ENCODE peak calls at places on chromosomes 3 and 15, in five cellular contexts. One of them, this sample, is unnamed. For H3K4me1, the result is how much of the 10 kb centered on the place peaks cover.

GRCh38 chr15:45677797-45678196 is 43.0 kb downstream of the SQOR start:
- DNase-seq in IMR-90: no peak
- DNase-seq in fibroblast of lung: no peak
- DNase-seq in adrenal gland: no peak
- DNase-seq in suprapubic skin: no peak
- DNase-seq in this sample: no peak

GRCh38 chr15:34813446-34814190 is 18.3 kb upstream of the ACTC1 start:
- DNase-seq in IMR-90: peak
- DNase-seq in fibroblast of lung: no peak
- DNase-seq in adrenal gland: no peak
- DNase-seq in suprapubic skin: no peak
- DNase-seq in this sample: no peak

GRCh38 chr3:45947361-45947760 is 4.1 kb downstream of the CXCR6 start:
- DNase-seq in IMR-90: peak
- DNase-seq in fibroblast of lung: no peak
- DNase-seq in adrenal gland: no peak
- DNase-seq in suprapubic skin: no peak
- DNase-seq in this sample: no peak

GRCh38 chr3:141060287-141060686 is 9.1 kb downstream of the SPSB4 start:
- DNase-seq in adrenal gland: no peak
- DNase-seq in fibroblast of lung: no peak
- DNase-seq in IMR-90: no peak
- DNase-seq in suprapubic skin: peak
- DNase-seq in this sample: no peak

GRCh38 chr3:188900421-188900941 is 271.3 kb upstream of the TPRG1 start:
- DNase-seq in suprapubic skin: no peak
- DNase-seq in fibroblast of lung: peak
- DNase-seq in adrenal gland: no peak
- DNase-seq in IMR-90: peak
- DNase-seq in this sample: no peak

GRCh38 chr3:27391796-27392195 is 22.6 kb upstream of the NEK10 start:
- DNase-seq in fibroblast of lung: no peak
- DNase-seq in IMR-90: peak
- DNase-seq in suprapubic skin: no peak
- DNase-seq in adrenal gland: no peak
- DNase-seq in this sample: no peak

GRCh38 chr15:80076321-80077318 is 17.1 kb downstream of the ZFAND6 start:
- DNase-seq in adrenal gland: no peak
- DNase-seq in fibroblast of lung: peak
- DNase-seq in IMR-90: peak
- DNase-seq in suprapubic skin: no peak
- DNase-seq in this sample: no peak

GRCh38 chr3:166060789-166061479 is 223.7 kb upstream of the BCHE start:
- DNase-seq in IMR-90: no peak
- DNase-seq in fibroblast of lung: no peak
- DNase-seq in suprapubic skin: no peak
- DNase-seq in adrenal gland: no peak
- DNase-seq in this sample: no peak

GRCh38 chr3:181056276-181056675 is 66.7 kb upstream of the DNAJC19 start:
- DNase-seq in suprapubic skin: no peak
- DNase-seq in adrenal gland: no peak
- DNase-seq in IMR-90: no peak
- DNase-seq in fibroblast of lung: no peak
- DNase-seq in this sample: no peak

GRCh38 chr3:141412936-141413354 is 44.6 kb downstream of the ZBTB38 start:
- DNase-seq in IMR-90: peak
- DNase-seq in suprapubic skin: peak
- DNase-seq in fibroblast of lung: peak
- DNase-seq in adrenal gland: peak
- DNase-seq in this sample: peak

GRCh38 chr3:52200981-52201679 is 3.2 kb downstream of the ALAS1 start:
- DNase-seq in IMR-90: peak
- DNase-seq in fibroblast of lung: no peak
- DNase-seq in adrenal gland: no peak
- DNase-seq in suprapubic skin: no peak
- DNase-seq in this sample: no peak

DNA sequence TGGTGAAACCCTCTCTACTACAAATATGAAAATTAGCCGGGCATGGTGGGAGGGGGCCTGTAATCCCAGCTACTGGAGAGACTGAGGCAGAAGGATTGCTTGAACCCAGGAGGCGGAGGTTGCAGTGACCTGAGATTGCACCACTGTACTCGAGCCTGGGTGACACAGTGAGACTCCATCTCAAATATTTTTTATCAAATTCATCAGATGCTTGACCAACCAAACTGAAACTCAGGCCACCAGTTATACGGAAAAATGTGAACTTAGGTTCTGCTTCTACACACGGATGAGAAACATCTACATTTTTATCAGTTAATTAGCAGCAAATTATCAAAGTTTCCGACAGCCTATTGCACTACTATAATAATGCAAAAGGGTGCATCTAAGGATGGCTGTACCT is 4.8 kb downstream of the ARF4 start:
- DNase-seq in fibroblast of lung: no peak
- DNase-seq in suprapubic skin: no peak
- DNase-seq in IMR-90: no peak
- DNase-seq in adrenal gland: no peak
- DNase-seq in this sample: no peak
- H3K4me1 ChIP-seq in fibroblast of lung: under half
- H3K4me1 ChIP-seq in suprapubic skin: under half
- H3K4me1 ChIP-seq in IMR-90: under half
- H3K4me1 ChIP-seq in adrenal gland: half or more
- H3K4me1 ChIP-seq in this sample: half or more

DNA sequence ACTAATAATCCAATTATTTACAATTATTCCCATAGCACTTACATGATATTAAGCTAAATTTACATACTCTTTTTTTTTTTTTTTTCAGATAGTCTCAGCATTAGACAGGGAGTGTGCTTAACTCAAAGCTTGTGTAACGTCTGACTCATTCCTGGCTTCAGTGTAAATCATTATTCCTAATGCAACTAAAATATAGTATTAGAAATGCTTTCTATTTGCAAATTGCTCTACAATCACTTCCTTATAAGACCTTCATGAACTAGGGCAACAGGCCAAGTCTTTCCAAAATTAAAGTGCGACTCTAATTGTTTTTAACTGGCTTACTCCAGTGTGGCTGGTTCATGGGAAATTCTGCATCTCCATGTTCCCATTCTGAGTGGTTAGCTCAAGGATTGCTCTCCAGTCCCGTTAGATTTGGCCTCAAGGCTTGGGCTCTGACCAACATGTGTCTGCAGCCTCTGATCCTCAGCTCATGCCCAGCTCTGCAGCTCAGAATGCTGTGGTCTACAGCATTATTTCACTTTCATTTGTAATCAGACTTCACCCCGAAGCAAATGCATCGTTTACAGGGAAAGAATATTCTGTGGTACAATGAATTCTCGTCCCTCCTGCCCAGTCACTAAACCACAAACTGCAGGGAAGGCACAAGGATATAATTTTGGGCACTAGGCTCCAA is 103.7 kb downstream of the FBN1 start:
- DNase-seq in fibroblast of lung: peak
- DNase-seq in IMR-90: peak
- DNase-seq in adrenal gland: peak
- DNase-seq in suprapubic skin: no peak
- DNase-seq in this sample: no peak
- H3K4me3 ChIP-seq in fibroblast of lung: peak
- H3K4me3 ChIP-seq in IMR-90: peak
- H3K4me3 ChIP-seq in adrenal gland: peak
- H3K4me3 ChIP-seq in suprapubic skin: peak
- H3K4me3 ChIP-seq in this sample: peak

GRCh38 chr3:34012102-34012461 is 213.7 kb downstream of the PDCD6IP start:
- DNase-seq in IMR-90: peak
- DNase-seq in fibroblast of lung: peak
- DNase-seq in adrenal gland: peak
- DNase-seq in suprapubic skin: no peak
- DNase-seq in this sample: no peak
- H3K4me1 ChIP-seq in IMR-90: under half
- H3K4me1 ChIP-seq in fibroblast of lung: under half
- H3K4me1 ChIP-seq in adrenal gland: under half
- H3K4me1 ChIP-seq in suprapubic skin: under half
- H3K4me1 ChIP-seq in this sample: under half

DNA sequence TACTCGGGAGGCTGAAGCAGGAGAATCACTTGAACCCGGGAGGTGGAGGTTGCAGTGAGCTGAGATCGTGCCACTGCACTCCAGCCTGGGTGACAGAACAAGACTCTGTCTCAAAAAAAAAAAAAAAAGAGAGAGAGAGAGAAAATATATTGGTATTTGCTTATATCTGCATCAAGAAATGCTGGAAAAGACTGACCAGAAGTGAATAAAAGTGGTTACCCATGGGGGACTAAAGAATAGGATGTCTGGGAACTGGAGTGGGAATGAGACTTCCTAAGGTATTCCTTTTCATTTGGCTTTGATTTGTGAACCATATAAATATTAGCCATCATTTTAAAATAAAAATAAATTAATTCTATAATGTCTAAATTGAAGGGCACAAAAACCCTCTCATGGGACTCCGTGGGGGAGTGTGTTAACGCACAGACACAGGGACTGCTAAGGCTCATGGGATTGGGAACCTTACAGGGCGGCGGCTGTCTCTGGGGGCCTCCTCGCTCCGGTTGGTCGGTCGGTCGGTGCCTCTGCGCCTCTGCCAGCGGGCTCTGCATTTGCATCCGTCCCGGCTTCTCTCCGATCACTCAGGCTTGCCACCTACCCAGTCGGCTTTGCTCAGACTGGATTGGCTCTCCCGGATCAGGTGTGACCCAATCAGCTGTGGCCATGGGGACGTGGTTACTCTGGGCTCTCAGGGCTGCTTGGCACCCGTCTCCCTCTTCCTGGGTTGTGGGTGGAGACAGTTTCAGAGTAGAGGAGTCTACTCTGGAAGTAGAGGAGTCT is 12.7 kb upstream of the TSPAN3 start:
- DNase-seq in suprapubic skin: peak
- DNase-seq in adrenal gland: peak
- DNase-seq in fibroblast of lung: no peak
- DNase-seq in IMR-90: peak
- DNase-seq in this sample: peak
- H3K4me3 ChIP-seq in suprapubic skin: peak
- H3K4me3 ChIP-seq in adrenal gland: peak
- H3K4me3 ChIP-seq in fibroblast of lung: no peak
- H3K4me3 ChIP-seq in IMR-90: no peak
- H3K4me3 ChIP-seq in this sample: peak

GRCh38 chr15:90557147-90557546 is 27.4 kb downstream of the CRTC3 start:
- DNase-seq in IMR-90: peak
- DNase-seq in fibroblast of lung: peak
- DNase-seq in suprapubic skin: no peak
- DNase-seq in adrenal gland: no peak
- DNase-seq in this sample: no peak

GRCh38 chr15:90560229-90560771 is 30.6 kb downstream of the CRTC3 start:
- DNase-seq in adrenal gland: peak
- DNase-seq in suprapubic skin: peak
- DNase-seq in IMR-90: peak
- DNase-seq in fibroblast of lung: peak
- DNase-seq in this sample: peak

GRCh38 chr15:90559119-90559518 is 29.4 kb downstream of the CRTC3 start:
- DNase-seq in suprapubic skin: no peak
- DNase-seq in adrenal gland: no peak
- DNase-seq in fibroblast of lung: no peak
- DNase-seq in IMR-90: no peak
- DNase-seq in this sample: no peak

GRCh38 chr15:90558182-90558581 is 28.5 kb downstream of the CRTC3 start:
- DNase-seq in adrenal gland: peak
- DNase-seq in suprapubic skin: no peak
- DNase-seq in IMR-90: no peak
- DNase-seq in fibroblast of lung: peak
- DNase-seq in this sample: no peak

DNA sequence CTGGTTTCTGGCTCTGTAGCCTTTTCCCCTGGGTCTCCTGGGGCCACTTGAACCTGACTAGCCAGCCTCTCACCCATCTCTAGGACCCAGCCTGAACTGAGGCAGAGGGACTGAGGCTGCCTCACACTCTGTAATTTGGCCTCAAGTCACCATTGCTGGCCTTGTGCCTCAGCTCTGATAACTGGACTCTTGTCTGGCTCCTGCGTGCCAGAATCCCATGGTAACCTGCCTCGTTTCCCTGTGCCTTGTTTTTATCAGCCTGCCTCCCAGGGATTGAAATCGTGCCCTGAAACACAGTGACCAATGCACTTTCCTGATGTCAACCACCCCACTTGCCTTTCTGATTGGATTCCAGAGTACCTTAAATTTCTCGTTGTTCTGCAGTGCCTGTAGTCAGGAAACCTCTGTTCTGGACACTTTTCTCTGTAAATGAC is 27.9 kb downstream of the CRTC3 start:
- DNase-seq in adrenal gland: peak
- DNase-seq in fibroblast of lung: peak
- DNase-seq in IMR-90: peak
- DNase-seq in suprapubic skin: peak
- DNase-seq in this sample: peak
- H3K4me1 ChIP-seq in adrenal gland: half or more
- H3K4me1 ChIP-seq in fibroblast of lung: under half
- H3K4me1 ChIP-seq in IMR-90: under half
- H3K4me1 ChIP-seq in suprapubic skin: half or more
- H3K4me1 ChIP-seq in this sample: half or more

GRCh38 chr3:13553686-13554085 is 4.8 kb downstream of the FBLN2 start:
- DNase-seq in suprapubic skin: no peak
- DNase-seq in IMR-90: no peak
- DNase-seq in adrenal gland: no peak
- DNase-seq in fibroblast of lung: no peak
- DNase-seq in this sample: no peak
- H3K4me3 ChIP-seq in suprapubic skin: peak
- H3K4me3 ChIP-seq in IMR-90: no peak
- H3K4me3 ChIP-seq in adrenal gland: no peak
- H3K4me3 ChIP-seq in fibroblast of lung: no peak
- H3K4me3 ChIP-seq in this sample: no peak

GRCh38 chr3:49173792-49174170 is 2.4 kb downstream of the KLHDC8B start:
- DNase-seq in fibroblast of lung: no peak
- DNase-seq in adrenal gland: no peak
- DNase-seq in suprapubic skin: no peak
- DNase-seq in IMR-90: no peak
- DNase-seq in this sample: no peak

GRCh38 chr3:49175530-49175929 is 4.1 kb downstream of the KLHDC8B start:
- DNase-seq in IMR-90: no peak
- DNase-seq in fibroblast of lung: no peak
- DNase-seq in suprapubic skin: no peak
- DNase-seq in adrenal gland: no peak
- DNase-seq in this sample: no peak

GRCh38 chr3:49180116-49180515 is 8.7 kb downstream of the KLHDC8B start:
- DNase-seq in IMR-90: no peak
- DNase-seq in fibroblast of lung: no peak
- DNase-seq in adrenal gland: no peak
- DNase-seq in suprapubic skin: no peak
- DNase-seq in this sample: no peak

GRCh38 chr3:49174586-49174985 is 3.2 kb downstream of the KLHDC8B start:
- DNase-seq in fibroblast of lung: no peak
- DNase-seq in IMR-90: no peak
- DNase-seq in suprapubic skin: no peak
- DNase-seq in adrenal gland: no peak
- DNase-seq in this sample: no peak

DNA sequence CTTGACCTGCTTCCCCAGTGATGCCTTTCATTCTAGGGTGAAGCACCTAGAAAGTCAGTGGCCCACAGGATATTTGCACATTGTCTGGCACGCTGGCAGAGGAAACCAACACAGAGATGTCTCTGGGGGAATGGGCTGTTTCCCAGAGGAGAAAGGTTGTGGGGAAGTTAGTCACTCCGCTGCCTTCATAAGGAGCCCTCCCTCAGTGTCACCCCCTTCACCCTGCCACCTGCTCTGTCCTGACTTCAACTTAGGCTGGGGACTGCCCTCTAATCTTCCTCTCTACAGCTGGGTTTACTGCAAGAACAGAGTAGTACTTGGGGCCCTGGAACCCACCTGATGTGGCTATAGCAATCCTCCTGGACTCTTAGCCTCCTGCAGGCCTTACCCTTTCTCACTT is 5.7 kb downstream of the KLHDC8B start:
- DNase-seq in fibroblast of lung: no peak
- DNase-seq in suprapubic skin: no peak
- DNase-seq in IMR-90: no peak
- DNase-seq in adrenal gland: no peak
- DNase-seq in this sample: no peak
- H3K4me1 ChIP-seq in fibroblast of lung: under half
- H3K4me1 ChIP-seq in suprapubic skin: under half
- H3K4me1 ChIP-seq in IMR-90: under half
- H3K4me1 ChIP-seq in adrenal gland: under half
- H3K4me1 ChIP-seq in this sample: under half